ENCODE peak calls at places on chromosomes 13 and 19, in seven cellular contexts. One of them, this sample, is unnamed.
A peak's percentile ranks its signal among the peaks of the same experiment; 100 is the strongest.

GRCh38 chr19:38173324-38174041 is 50.5 kb downstream of the DPF1 start:
- DNase-seq in lower leg skin: peak; percentile 72
- DNase-seq in epithelial cell of esophagus: peak; percentile 97
- DNase-seq in body of pancreas: peak; percentile 64
- DNase-seq in cardiac fibroblast: peak; percentile 13
- DNase-seq in AG04450: no peak
- DNase-seq in small intestine: peak; percentile 92
- DNase-seq in this sample: peak; percentile 86

GRCh38 chr13:106337096-106337495 is 198.4 kb downstream of the EFNB2 start:
- DNase-seq in lower leg skin: no peak
- DNase-seq in body of pancreas: no peak
- DNase-seq in epithelial cell of esophagus: peak; percentile 76
- DNase-seq in AG04450: peak; percentile 4
- DNase-seq in cardiac fibroblast: no peak
- DNase-seq in small intestine: no peak
- DNase-seq in this sample: peak; percentile 81

GRCh38 chr19:35533822-35534521 is 716 bp downstream of the GAPDHS start:
- DNase-seq in AG04450: no peak
- DNase-seq in small intestine: no peak
- DNase-seq in epithelial cell of esophagus: peak; percentile 24
- DNase-seq in cardiac fibroblast: peak; percentile 65
- DNase-seq in lower leg skin: no peak
- DNase-seq in body of pancreas: peak; percentile 59
- DNase-seq in this sample: no peak

GRCh38 chr13:95540848-95541247 is 11.7 kb upstream of the CLDN10 start:
- DNase-seq in lower leg skin: no peak
- DNase-seq in AG04450: no peak
- DNase-seq in epithelial cell of esophagus: no peak
- DNase-seq in body of pancreas: peak; percentile 93
- DNase-seq in cardiac fibroblast: no peak
- DNase-seq in small intestine: no peak
- DNase-seq in this sample: no peak

GRCh38 chr13:109707044-109707794 is 79.2 kb downstream of the IRS2 start:
- DNase-seq in epithelial cell of esophagus: no peak
- DNase-seq in lower leg skin: no peak
- DNase-seq in small intestine: no peak
- DNase-seq in cardiac fibroblast: no peak
- DNase-seq in body of pancreas: no peak
- DNase-seq in AG04450: no peak
- DNase-seq in this sample: no peak

GRCh38 chr19:4441994-4442845 is 15.4 kb downstream of the UBXN6 start:
- DNase-seq in epithelial cell of esophagus: no peak
- DNase-seq in lower leg skin: no peak
- DNase-seq in body of pancreas: no peak
- DNase-seq in cardiac fibroblast: no peak
- DNase-seq in small intestine: no peak
- DNase-seq in AG04450: no peak
- DNase-seq in this sample: no peak

GRCh38 chr13:52738719-52739467 is 727 bp downstream of the CNMD start:
- DNase-seq in epithelial cell of esophagus: no peak
- DNase-seq in small intestine: no peak
- DNase-seq in AG04450: no peak
- DNase-seq in lower leg skin: no peak
- DNase-seq in cardiac fibroblast: peak; percentile 1
- DNase-seq in body of pancreas: no peak
- DNase-seq in this sample: no peak

GRCh38 chr13:37295046-37295445 is 189.6 kb upstream of the CSNK1A1L start:
- DNase-seq in body of pancreas: no peak
- DNase-seq in AG04450: no peak
- DNase-seq in lower leg skin: no peak
- DNase-seq in cardiac fibroblast: peak; percentile 68
- DNase-seq in small intestine: no peak
- DNase-seq in epithelial cell of esophagus: no peak
- DNase-seq in this sample: no peak

GRCh38 chr13:82224806-82225205 is 1657.5 kb downstream of the SLITRK1 start:
- DNase-seq in small intestine: no peak
- DNase-seq in lower leg skin: no peak
- DNase-seq in AG04450: no peak
- DNase-seq in epithelial cell of esophagus: no peak
- DNase-seq in cardiac fibroblast: no peak
- DNase-seq in body of pancreas: no peak
- DNase-seq in this sample: no peak

GRCh38 chr19:16364231-16364865 is 39.7 kb downstream of the KLF2 start:
- DNase-seq in AG04450: no peak
- DNase-seq in body of pancreas: no peak
- DNase-seq in cardiac fibroblast: no peak
- DNase-seq in lower leg skin: no peak
- DNase-seq in small intestine: no peak
- DNase-seq in epithelial cell of esophagus: no peak
- DNase-seq in this sample: no peak

GRCh38 chr13:98223741-98224140 is 46.7 kb upstream of the RNF113B start:
- DNase-seq in epithelial cell of esophagus: no peak
- DNase-seq in AG04450: no peak
- DNase-seq in lower leg skin: no peak
- DNase-seq in small intestine: no peak
- DNase-seq in cardiac fibroblast: no peak
- DNase-seq in body of pancreas: no peak
- DNase-seq in this sample: no peak

GRCh38 chr13:29594310-29594709 is 1.2 kb downstream of the SLC7A1 start:
- DNase-seq in epithelial cell of esophagus: peak; percentile 93
- DNase-seq in body of pancreas: peak; percentile 69
- DNase-seq in cardiac fibroblast: peak; percentile 48
- DNase-seq in AG04450: peak; percentile 56
- DNase-seq in small intestine: peak; percentile 68
- DNase-seq in lower leg skin: peak; percentile 40
- DNase-seq in this sample: peak; percentile 94

GRCh38 chr13:27274631-27275030 is 4.0 kb downstream of the RASL11A start:
- DNase-seq in lower leg skin: no peak
- DNase-seq in small intestine: peak; percentile 43
- DNase-seq in AG04450: no peak
- DNase-seq in body of pancreas: no peak
- DNase-seq in epithelial cell of esophagus: no peak
- DNase-seq in cardiac fibroblast: no peak
- DNase-seq in this sample: no peak

GRCh38 chr19:33304760-33305647 is 2.7 kb upstream of the CEBPA start:
- DNase-seq in lower leg skin: no peak
- DNase-seq in epithelial cell of esophagus: no peak
- DNase-seq in body of pancreas: peak; percentile 52
- DNase-seq in cardiac fibroblast: no peak
- DNase-seq in AG04450: no peak
- DNase-seq in small intestine: peak; percentile 98
- DNase-seq in this sample: no peak

GRCh38 chr19:9075064-9075964 is 11.5 kb upstream of the OR1M1 start:
- DNase-seq in small intestine: peak; percentile 82
- DNase-seq in lower leg skin: peak; percentile 36
- DNase-seq in AG04450: peak; percentile 39
- DNase-seq in cardiac fibroblast: peak; percentile 96
- DNase-seq in epithelial cell of esophagus: peak; percentile 98
- DNase-seq in body of pancreas: peak; percentile 86
- DNase-seq in this sample: peak; percentile 96

GRCh38 chr13:37414667-37415066 is 183.9 kb downstream of the POSTN start:
- DNase-seq in small intestine: no peak
- DNase-seq in cardiac fibroblast: no peak
- DNase-seq in AG04450: no peak
- DNase-seq in body of pancreas: no peak
- DNase-seq in epithelial cell of esophagus: no peak
- DNase-seq in lower leg skin: no peak
- DNase-seq in this sample: no peak

GRCh38 chr13:112957295-112957677 is 11.7 kb upstream of the MCF2L start:
- DNase-seq in body of pancreas: no peak
- DNase-seq in cardiac fibroblast: no peak
- DNase-seq in lower leg skin: no peak
- DNase-seq in small intestine: no peak
- DNase-seq in AG04450: no peak
- DNase-seq in epithelial cell of esophagus: no peak
- DNase-seq in this sample: no peak

GRCh38 chr13:41595298-41595697 is 137.9 kb downstream of the RGCC start:
- DNase-seq in lower leg skin: no peak
- DNase-seq in AG04450: no peak
- DNase-seq in small intestine: no peak
- DNase-seq in epithelial cell of esophagus: no peak
- DNase-seq in cardiac fibroblast: no peak
- DNase-seq in body of pancreas: no peak
- DNase-seq in this sample: no peak

GRCh38 chr13:99688776-99689175 is 187.5 kb downstream of the TM9SF2 start:
- DNase-seq in cardiac fibroblast: no peak
- DNase-seq in small intestine: no peak
- DNase-seq in body of pancreas: no peak
- DNase-seq in epithelial cell of esophagus: no peak
- DNase-seq in lower leg skin: no peak
- DNase-seq in AG04450: no peak
- DNase-seq in this sample: no peak

GRCh38 chr13:43544011-43544410 is 242.8 kb downstream of the ENOX1 start:
- DNase-seq in small intestine: no peak
- DNase-seq in AG04450: no peak
- DNase-seq in lower leg skin: no peak
- DNase-seq in body of pancreas: no peak
- DNase-seq in epithelial cell of esophagus: peak; percentile 19
- DNase-seq in cardiac fibroblast: peak; percentile 12
- DNase-seq in this sample: peak; percentile 59

GRCh38 chr13:28582892-28583240 is 76.1 kb upstream of the POMP start:
- DNase-seq in body of pancreas: no peak
- DNase-seq in epithelial cell of esophagus: no peak
- DNase-seq in small intestine: no peak
- DNase-seq in lower leg skin: no peak
- DNase-seq in cardiac fibroblast: no peak
- DNase-seq in AG04450: no peak
- DNase-seq in this sample: no peak

GRCh38 chr19:16599655-16600346 is 27.6 kb upstream of the SLC35E1 start:
- DNase-seq in epithelial cell of esophagus: no peak
- DNase-seq in lower leg skin: no peak
- DNase-seq in small intestine: no peak
- DNase-seq in body of pancreas: no peak
- DNase-seq in AG04450: no peak
- DNase-seq in cardiac fibroblast: no peak
- DNase-seq in this sample: no peak

GRCh38 chr13:25859528-25859927 is 192.3 kb downstream of the SHISA2 start:
- DNase-seq in small intestine: no peak
- DNase-seq in lower leg skin: no peak
- DNase-seq in cardiac fibroblast: no peak
- DNase-seq in body of pancreas: no peak
- DNase-seq in epithelial cell of esophagus: peak; percentile 33
- DNase-seq in AG04450: no peak
- DNase-seq in this sample: no peak

GRCh38 chr13:24692541-24692940 is 12.3 kb downstream of the ATP12A start:
- DNase-seq in lower leg skin: no peak
- DNase-seq in epithelial cell of esophagus: no peak
- DNase-seq in cardiac fibroblast: peak; percentile 73
- DNase-seq in small intestine: no peak
- DNase-seq in AG04450: no peak
- DNase-seq in body of pancreas: peak; percentile 33
- DNase-seq in this sample: no peak

GRCh38 chr13:26968431-26969335 is 202.9 kb downstream of the USP12 start:
- DNase-seq in lower leg skin: no peak
- DNase-seq in cardiac fibroblast: no peak
- DNase-seq in small intestine: peak; percentile 87
- DNase-seq in epithelial cell of esophagus: no peak
- DNase-seq in AG04450: no peak
- DNase-seq in body of pancreas: peak; percentile 75
- DNase-seq in this sample: no peak

GRCh38 chr13:47166341-47166740 is 269.5 kb upstream of the HTR2A start:
- DNase-seq in small intestine: no peak
- DNase-seq in cardiac fibroblast: no peak
- DNase-seq in epithelial cell of esophagus: no peak
- DNase-seq in body of pancreas: no peak
- DNase-seq in AG04450: no peak
- DNase-seq in lower leg skin: no peak
- DNase-seq in this sample: no peak
- H3K4me3 ChIP-seq in small intestine: no peak overlapping the region
- H3K4me3 ChIP-seq in cardiac fibroblast: no peak overlapping the region
- H3K4me3 ChIP-seq in epithelial cell of esophagus: no peak overlapping the region
- H3K4me3 ChIP-seq in body of pancreas: no peak overlapping the region
- H3K4me3 ChIP-seq in AG04450: no peak overlapping the region
- H3K4me3 ChIP-seq in lower leg skin: no peak overlapping the region
- H3K4me3 ChIP-seq in this sample: no peak overlapping the region

GRCh38 chr19:51457351-51458013 is 772 bp downstream of the SIGLEC8 start:
- DNase-seq in epithelial cell of esophagus: no peak
- DNase-seq in lower leg skin: no peak
- DNase-seq in cardiac fibroblast: no peak
- DNase-seq in small intestine: no peak
- DNase-seq in body of pancreas: no peak
- DNase-seq in AG04450: no peak
- DNase-seq in this sample: no peak

GRCh38 chr19:51458899-51459592 is 792 bp upstream of the SIGLEC8 start:
- DNase-seq in small intestine: no peak
- DNase-seq in epithelial cell of esophagus: no peak
- DNase-seq in lower leg skin: no peak
- DNase-seq in cardiac fibroblast: no peak
- DNase-seq in AG04450: no peak
- DNase-seq in body of pancreas: no peak
- DNase-seq in this sample: no peak

GRCh38 chr19:51456541-51457290 is 1.5 kb downstream of the SIGLEC8 start:
- DNase-seq in body of pancreas: no peak
- DNase-seq in epithelial cell of esophagus: no peak
- DNase-seq in cardiac fibroblast: no peak
- DNase-seq in small intestine: no peak
- DNase-seq in AG04450: no peak
- DNase-seq in lower leg skin: no peak
- DNase-seq in this sample: no peak

GRCh38 chr19:51460164-51460992 is 2.1 kb upstream of the SIGLEC8 start:
- DNase-seq in lower leg skin: no peak
- DNase-seq in epithelial cell of esophagus: no peak
- DNase-seq in AG04450: no peak
- DNase-seq in cardiac fibroblast: peak; percentile 16
- DNase-seq in body of pancreas: peak; percentile 29
- DNase-seq in small intestine: no peak
- DNase-seq in this sample: no peak

GRCh38 chr19:51458051-51458645 is at the start of gene SIGLEC8:
- DNase-seq in body of pancreas: no peak
- DNase-seq in cardiac fibroblast: no peak
- DNase-seq in small intestine: no peak
- DNase-seq in AG04450: no peak
- DNase-seq in lower leg skin: no peak
- DNase-seq in epithelial cell of esophagus: no peak
- DNase-seq in this sample: no peak
- H3K4me3 ChIP-seq in body of pancreas: no peak within 1 kb of the TSS
- H3K4me3 ChIP-seq in cardiac fibroblast: no peak within 1 kb of the TSS
- H3K4me3 ChIP-seq in small intestine: no peak within 1 kb of the TSS
- H3K4me3 ChIP-seq in AG04450: no peak within 1 kb of the TSS
- H3K4me3 ChIP-seq in lower leg skin: no peak within 1 kb of the TSS
- H3K4me3 ChIP-seq in epithelial cell of esophagus: no peak within 1 kb of the TSS
- H3K4me3 ChIP-seq in this sample: no peak within 1 kb of the TSS

DNA sequence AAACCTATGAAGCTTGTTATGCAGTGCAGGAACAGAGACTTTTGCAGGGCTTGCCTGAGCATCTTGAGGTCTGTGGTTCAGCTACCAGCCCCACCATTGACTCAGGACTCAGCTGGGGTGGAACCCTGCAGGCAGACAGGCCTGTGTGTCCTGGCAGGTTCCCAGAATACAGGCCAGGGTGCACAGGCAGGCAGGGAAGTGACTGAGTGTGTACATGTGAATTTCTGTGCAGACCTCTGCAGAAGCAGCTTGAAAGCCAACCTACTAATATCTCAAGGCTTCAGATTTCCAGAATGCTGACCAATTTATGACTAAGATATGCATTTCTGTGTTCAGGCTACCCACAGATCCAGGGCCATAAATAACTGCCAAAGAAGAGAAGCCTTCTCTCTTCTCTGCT is 254.4 kb downstream of the DLEU7 start:
- DNase-seq in body of pancreas: no peak
- DNase-seq in AG04450: peak; percentile 65
- DNase-seq in cardiac fibroblast: peak; percentile 69
- DNase-seq in lower leg skin: no peak
- DNase-seq in epithelial cell of esophagus: peak; percentile 82
- DNase-seq in small intestine: peak; percentile 14
- DNase-seq in this sample: peak; percentile 91
- H3K4me3 ChIP-seq in body of pancreas: no peak overlapping the region
- H3K4me3 ChIP-seq in AG04450: no peak overlapping the region
- H3K4me3 ChIP-seq in cardiac fibroblast: no peak overlapping the region
- H3K4me3 ChIP-seq in lower leg skin: no peak overlapping the region
- H3K4me3 ChIP-seq in epithelial cell of esophagus: no peak overlapping the region
- H3K4me3 ChIP-seq in small intestine: no peak overlapping the region
- H3K4me3 ChIP-seq in this sample: no peak overlapping the region

GRCh38 chr19:46132508-46133100 is 8.1 kb upstream of the IGFL3 start:
- DNase-seq in epithelial cell of esophagus: no peak
- DNase-seq in body of pancreas: no peak
- DNase-seq in AG04450: no peak
- DNase-seq in cardiac fibroblast: no peak
- DNase-seq in lower leg skin: no peak
- DNase-seq in small intestine: no peak
- DNase-seq in this sample: no peak
- H3K4me3 ChIP-seq in epithelial cell of esophagus: peak overlapping the region; percentile 30
- H3K4me3 ChIP-seq in body of pancreas: no peak overlapping the region
- H3K4me3 ChIP-seq in AG04450: peak overlapping the region; percentile 52
- H3K4me3 ChIP-seq in cardiac fibroblast: peak overlapping the region; percentile 16
- H3K4me3 ChIP-seq in lower leg skin: no peak overlapping the region
- H3K4me3 ChIP-seq in small intestine: no peak overlapping the region
- H3K4me3 ChIP-seq in this sample: no peak overlapping the region

This sample was measured in bronchial epithelial cell.